ENCODE peak calls at places on chromosomes 5 and 9, in five cellular contexts. One of them, this sample, is unnamed.

GRCh38 chr9:113622600-113623400 is 159.3 kb downstream of the RGS3 start:
- DNase-seq in endothelial cell: no peak
- DNase-seq in BJ: no peak
- DNase-seq in stimulated activated CD8-positive, alpha-beta memory T cell treated with anti-CD3 and anti-CD28 coated beads, Interleukin-15, amount 100 ng/mL, for 4 hours: no peak
- DNase-seq in GM13977: peak
- DNase-seq in this sample: peak

GRCh38 chr9:75111019-75111622 is 22.8 kb downstream of the OSTF1 start:
- DNase-seq in endothelial cell: no peak
- DNase-seq in BJ: no peak
- DNase-seq in stimulated activated CD8-positive, alpha-beta memory T cell treated with anti-CD3 and anti-CD28 coated beads, Interleukin-15, amount 100 ng/mL, for 4 hours: no peak
- DNase-seq in GM13977: no peak
- DNase-seq in this sample: peak

GRCh38 chr9:77848897-77849296 is 182.7 kb downstream of the GNAQ start:
- DNase-seq in endothelial cell: no peak
- DNase-seq in BJ: peak
- DNase-seq in stimulated activated CD8-positive, alpha-beta memory T cell treated with anti-CD3 and anti-CD28 coated beads, Interleukin-15, amount 100 ng/mL, for 4 hours: no peak
- DNase-seq in GM13977: no peak
- DNase-seq in this sample: peak

GRCh38 chr5:1376921-1377320 is 32.0 kb upstream of the CLPTM1L start:
- DNase-seq in endothelial cell: no peak
- DNase-seq in BJ: no peak
- DNase-seq in stimulated activated CD8-positive, alpha-beta memory T cell treated with anti-CD3 and anti-CD28 coated beads, Interleukin-15, amount 100 ng/mL, for 4 hours: no peak
- DNase-seq in GM13977: no peak
- DNase-seq in this sample: no peak

GRCh38 chr9:109973336-109973735 is 193.3 kb downstream of the PALM2AKAP2 start:
- DNase-seq in endothelial cell: no peak
- DNase-seq in BJ: no peak
- DNase-seq in stimulated activated CD8-positive, alpha-beta memory T cell treated with anti-CD3 and anti-CD28 coated beads, Interleukin-15, amount 100 ng/mL, for 4 hours: no peak
- DNase-seq in GM13977: no peak
- DNase-seq in this sample: no peak

GRCh38 chr9:114304416-114305188 is 18.3 kb upstream of the ORM1 start:
- DNase-seq in endothelial cell: no peak
- DNase-seq in BJ: no peak
- DNase-seq in stimulated activated CD8-positive, alpha-beta memory T cell treated with anti-CD3 and anti-CD28 coated beads, Interleukin-15, amount 100 ng/mL, for 4 hours: no peak
- DNase-seq in GM13977: no peak
- DNase-seq in this sample: no peak

GRCh38 chr5:138623053-138623452 is 47.9 kb upstream of the HSPA9 start:
- DNase-seq in endothelial cell: no peak
- DNase-seq in BJ: no peak
- DNase-seq in stimulated activated CD8-positive, alpha-beta memory T cell treated with anti-CD3 and anti-CD28 coated beads, Interleukin-15, amount 100 ng/mL, for 4 hours: no peak
- DNase-seq in GM13977: no peak
- DNase-seq in this sample: no peak

GRCh38 chr9:120712539-120713031 is 1.7 kb downstream of the MEGF9 start:
- DNase-seq in endothelial cell: no peak
- DNase-seq in BJ: no peak
- DNase-seq in stimulated activated CD8-positive, alpha-beta memory T cell treated with anti-CD3 and anti-CD28 coated beads, Interleukin-15, amount 100 ng/mL, for 4 hours: no peak
- DNase-seq in GM13977: no peak
- DNase-seq in this sample: no peak

GRCh38 chr5:68182094-68182493 is 33.5 kb upstream of the PIK3R1 start:
- DNase-seq in endothelial cell: no peak
- DNase-seq in BJ: no peak
- DNase-seq in stimulated activated CD8-positive, alpha-beta memory T cell treated with anti-CD3 and anti-CD28 coated beads, Interleukin-15, amount 100 ng/mL, for 4 hours: no peak
- DNase-seq in GM13977: no peak
- DNase-seq in this sample: no peak

GRCh38 chr9:77384406-77384805 is 207.1 kb downstream of the VPS13A start:
- DNase-seq in endothelial cell: no peak
- DNase-seq in BJ: no peak
- DNase-seq in stimulated activated CD8-positive, alpha-beta memory T cell treated with anti-CD3 and anti-CD28 coated beads, Interleukin-15, amount 100 ng/mL, for 4 hours: no peak
- DNase-seq in GM13977: no peak
- DNase-seq in this sample: peak

GRCh38 chr5:174453690-174454089 is 270.7 kb upstream of the MSX2 start:
- DNase-seq in endothelial cell: no peak
- DNase-seq in BJ: no peak
- DNase-seq in stimulated activated CD8-positive, alpha-beta memory T cell treated with anti-CD3 and anti-CD28 coated beads, Interleukin-15, amount 100 ng/mL, for 4 hours: no peak
- DNase-seq in GM13977: no peak
- DNase-seq in this sample: no peak

GRCh38 chr9:8715792-8716191 is 916.2 kb upstream of the DMAC1 start:
- DNase-seq in endothelial cell: no peak
- DNase-seq in BJ: no peak
- DNase-seq in stimulated activated CD8-positive, alpha-beta memory T cell treated with anti-CD3 and anti-CD28 coated beads, Interleukin-15, amount 100 ng/mL, for 4 hours: no peak
- DNase-seq in GM13977: no peak
- DNase-seq in this sample: peak

GRCh38 chr9:120536094-120536493 is 43.9 kb downstream of the CDK5RAP2 start:
- DNase-seq in endothelial cell: no peak
- DNase-seq in BJ: no peak
- DNase-seq in stimulated activated CD8-positive, alpha-beta memory T cell treated with anti-CD3 and anti-CD28 coated beads, Interleukin-15, amount 100 ng/mL, for 4 hours: no peak
- DNase-seq in GM13977: no peak
- DNase-seq in this sample: no peak

GRCh38 chr5:172827843-172828242 is 6.2 kb upstream of the ERGIC1 start:
- DNase-seq in endothelial cell: no peak
- DNase-seq in BJ: no peak
- DNase-seq in stimulated activated CD8-positive, alpha-beta memory T cell treated with anti-CD3 and anti-CD28 coated beads, Interleukin-15, amount 100 ng/mL, for 4 hours: no peak
- DNase-seq in GM13977: no peak
- DNase-seq in this sample: no peak

GRCh38 chr5:179417696-179418095 is 72.4 kb upstream of the ADAMTS2 start:
- DNase-seq in endothelial cell: no peak
- DNase-seq in BJ: no peak
- DNase-seq in stimulated activated CD8-positive, alpha-beta memory T cell treated with anti-CD3 and anti-CD28 coated beads, Interleukin-15, amount 100 ng/mL, for 4 hours: no peak
- DNase-seq in GM13977: no peak
- DNase-seq in this sample: no peak

GRCh38 chr5:115888027-115888426 is 46.3 kb downstream of the AP3S1 start:
- DNase-seq in endothelial cell: no peak
- DNase-seq in BJ: peak
- DNase-seq in stimulated activated CD8-positive, alpha-beta memory T cell treated with anti-CD3 and anti-CD28 coated beads, Interleukin-15, amount 100 ng/mL, for 4 hours: no peak
- DNase-seq in GM13977: no peak
- DNase-seq in this sample: peak

GRCh38 chr9:5644522-5644921 is 15.6 kb downstream of the RIC1 start:
- DNase-seq in endothelial cell: no peak
- DNase-seq in BJ: no peak
- DNase-seq in stimulated activated CD8-positive, alpha-beta memory T cell treated with anti-CD3 and anti-CD28 coated beads, Interleukin-15, amount 100 ng/mL, for 4 hours: no peak
- DNase-seq in GM13977: peak
- DNase-seq in this sample: no peak

GRCh38 chr9:95510610-95511231 is 6.0 kb downstream of the PTCH1 start:
- DNase-seq in endothelial cell: peak
- DNase-seq in BJ: peak
- DNase-seq in stimulated activated CD8-positive, alpha-beta memory T cell treated with anti-CD3 and anti-CD28 coated beads, Interleukin-15, amount 100 ng/mL, for 4 hours: peak
- DNase-seq in GM13977: peak
- DNase-seq in this sample: peak

GRCh38 chr5:116370886-116371285 is 203.7 kb downstream of the SEMA6A start:
- DNase-seq in endothelial cell: no peak
- DNase-seq in BJ: no peak
- DNase-seq in stimulated activated CD8-positive, alpha-beta memory T cell treated with anti-CD3 and anti-CD28 coated beads, Interleukin-15, amount 100 ng/mL, for 4 hours: no peak
- DNase-seq in GM13977: no peak
- DNase-seq in this sample: peak

GRCh38 chr5:59845733-59846132 is 47.8 kb downstream of the PDE4D start:
- DNase-seq in endothelial cell: no peak
- DNase-seq in BJ: no peak
- DNase-seq in stimulated activated CD8-positive, alpha-beta memory T cell treated with anti-CD3 and anti-CD28 coated beads, Interleukin-15, amount 100 ng/mL, for 4 hours: no peak
- DNase-seq in GM13977: no peak
- DNase-seq in this sample: peak

GRCh38 chr9:121178676-121179372 is 22.8 kb downstream of the RAB14 start:
- DNase-seq in endothelial cell: no peak
- DNase-seq in BJ: no peak
- DNase-seq in stimulated activated CD8-positive, alpha-beta memory T cell treated with anti-CD3 and anti-CD28 coated beads, Interleukin-15, amount 100 ng/mL, for 4 hours: no peak
- DNase-seq in GM13977: no peak
- DNase-seq in this sample: peak

GRCh38 chr5:114362197-114362976 is 517 bp downstream of the KCNN2 start:
- DNase-seq in endothelial cell: peak
- DNase-seq in BJ: no peak
- DNase-seq in stimulated activated CD8-positive, alpha-beta memory T cell treated with anti-CD3 and anti-CD28 coated beads, Interleukin-15, amount 100 ng/mL, for 4 hours: no peak
- DNase-seq in GM13977: peak
- DNase-seq in this sample: no peak

GRCh38 chr9:110808599-110808980 is 140.0 kb downstream of the MUSK start:
- DNase-seq in endothelial cell: no peak
- DNase-seq in BJ: no peak
- DNase-seq in stimulated activated CD8-positive, alpha-beta memory T cell treated with anti-CD3 and anti-CD28 coated beads, Interleukin-15, amount 100 ng/mL, for 4 hours: no peak
- DNase-seq in GM13977: peak
- DNase-seq in this sample: no peak

GRCh38 chr9:82934949-82935348 is 128.0 kb downstream of the RASEF start:
- DNase-seq in endothelial cell: no peak
- DNase-seq in BJ: no peak
- DNase-seq in stimulated activated CD8-positive, alpha-beta memory T cell treated with anti-CD3 and anti-CD28 coated beads, Interleukin-15, amount 100 ng/mL, for 4 hours: no peak
- DNase-seq in GM13977: no peak
- DNase-seq in this sample: peak

GRCh38 chr5:179914032-179914755 is 6.5 kb upstream of the TBC1D9B start:
- DNase-seq in endothelial cell: no peak
- DNase-seq in BJ: no peak
- DNase-seq in stimulated activated CD8-positive, alpha-beta memory T cell treated with anti-CD3 and anti-CD28 coated beads, Interleukin-15, amount 100 ng/mL, for 4 hours: no peak
- DNase-seq in GM13977: no peak
- DNase-seq in this sample: peak